ENCODE peak calls at places on chromosomes 2 and 18, in five cellular contexts. E, R, Y, S and X are unnamed samples.

GRCh38 chr2:85760371-85760770 is 6.6 kb downstream of the ATOH8 start:
- DNase-seq in R (no peak), Y (no peak), E (no peak), S (peak; percentile 60), X (no peak)

GRCh38 chr2:203225423-203226039 is 13.3 kb upstream of the CYP20A1 start:
- DNase-seq in S (no peak), Y (peak; percentile 69), R (peak; percentile 42), E (peak; percentile 46), X (no peak)

GRCh38 chr2:167028503-167028902 is 140.2 kb downstream of the XIRP2 start:
- DNase-seq in R (no peak), S (no peak), E (no peak), Y (no peak), X (no peak)

GRCh38 chr18:61551586-61551985 is 218.4 kb downstream of the CDH20 start:
- DNase-seq in E (peak; percentile 20), R (peak; percentile 81), S (peak; percentile 69), Y (peak; percentile 76), X (no peak)

GRCh38 chr18:51211552-51211951 is 14.1 kb upstream of the MEX3C start:
- DNase-seq in R (no peak), S (peak; percentile 94), E (no peak), Y (no peak), X (no peak)

GRCh38 chr18:58562999-58563667 is 65.8 kb downstream of the ALPK2 start:
- DNase-seq in E (no peak), S (no peak), Y (no peak), R (no peak), X (no peak)

GRCh38 chr2:170113168-170113567 is 64.8 kb upstream of the MYO3B start:
- DNase-seq in E (no peak), R (no peak), S (no peak), Y (no peak), X (no peak)

GRCh38 chr2:165203689-165204559 is at the start of gene SCN3A:
- DNase-seq in Y (peak; percentile 71), R (peak; percentile 67), S (peak; percentile 33), E (peak; percentile 34), X (no peak)

GRCh38 chr2:190603374-190603773 is 45.5 kb upstream of the NAB1 start:
- DNase-seq in S (no peak), E (no peak), R (no peak), Y (no peak), X (no peak)

GRCh38 chr2:218168635-218169462 is 2.1 kb upstream of the CXCR1 start:
- DNase-seq in Y (peak; percentile 92), S (no peak), R (peak; percentile 73), E (peak; percentile 73), X (peak; percentile 71)

GRCh38 chr18:61286867-61287266 is 46.4 kb upstream of the CDH20 start:
- DNase-seq in E (no peak), Y (no peak), S (no peak), R (no peak), X (no peak)

GRCh38 chr2:230685165-230685560 is 27.5 kb upstream of the CAB39 start:
- DNase-seq in Y (no peak), E (no peak), R (no peak), S (no peak), X (no peak)

GRCh38 chr18:68244786-68245185 is 470.1 kb downstream of the TMX3 start:
- DNase-seq in Y (no peak), R (no peak), S (peak; percentile 63), E (no peak), X (no peak)

GRCh38 chr2:170651603-170652002 is 63.5 kb upstream of the SP5 start:
- DNase-seq in S (no peak), Y (no peak), E (no peak), R (no peak), X (no peak)

GRCh38 chr2:239166201-239166834 is 234.5 kb downstream of the HDAC4 start:
- DNase-seq in S (no peak), E (no peak), R (no peak), Y (peak; percentile 31), X (peak; percentile 32)

GRCh38 chr18:78687736-78688135 is 291.9 kb upstream of the SALL3 start:
- DNase-seq in S (no peak), R (no peak), Y (no peak), E (no peak), X (no peak)

GRCh38 chr2:157334797-157335196 is 9.2 kb upstream of the ERMN start:
- DNase-seq in S (no peak), Y (no peak), R (no peak), E (no peak), X (no peak)

GRCh38 chr2:18752667-18753422 is 163.5 kb upstream of the NT5C1B start:
- DNase-seq in E (no peak), R (no peak), Y (no peak), S (no peak), X (no peak)

GRCh38 chr2:43579275-43579981 is 16.4 kb downstream of the THADA start:
- DNase-seq in Y (no peak), E (no peak), R (no peak), S (no peak), X (no peak)

GRCh38 chr2:188973650-188974049 is 523 bp upstream of the COL3A1 start:
- DNase-seq in S (no peak), Y (no peak), R (no peak), E (no peak), X (no peak)
- H3K4me3 ChIP-seq in S (peak overlapping the region; percentile 66), Y (no peak overlapping the region), R (no peak overlapping the region), E (no peak overlapping the region), X (peak overlapping the region; percentile 51)

GRCh38 chr2:33436083-33436482 is 40.4 kb upstream of the RASGRP3 start:
- DNase-seq in Y (no peak), E (no peak), S (no peak), R (no peak), X (no peak)

GRCh38 chr2:33441235-33441810 is 35.1 kb upstream of the RASGRP3 start:
- DNase-seq in E (peak; percentile 28), R (peak; percentile 70), Y (peak; percentile 82), S (no peak), X (no peak)

GRCh38 chr2:33435518-33435917 is 40.9 kb upstream of the RASGRP3 start:
- DNase-seq in E (no peak), Y (no peak), S (no peak), R (no peak), X (no peak)

GRCh38 chr2:33437297-33437696 is 39.2 kb upstream of the RASGRP3 start:
- DNase-seq in E (no peak), S (peak; percentile 99), R (no peak), Y (no peak), X (no peak)

DNA sequence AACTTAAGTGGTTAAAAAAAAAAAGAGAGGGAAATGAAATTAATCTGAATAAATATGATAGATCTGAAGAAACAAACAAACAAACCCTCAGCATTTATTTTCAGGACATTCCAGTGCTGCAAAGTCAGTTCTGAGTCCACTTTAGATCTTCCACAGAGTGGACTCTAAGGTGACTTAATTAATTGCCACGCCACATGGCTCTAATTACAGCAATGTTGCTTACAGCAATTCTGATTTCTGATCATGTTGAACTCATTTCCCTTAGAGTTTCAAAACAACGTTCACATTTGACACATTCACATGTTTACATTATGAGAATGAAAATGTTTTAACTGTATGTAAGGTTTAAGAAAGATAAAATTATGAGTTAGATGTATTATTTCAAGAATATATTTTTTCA is 38.6 kb upstream of the RASGRP3 start:
- DNase-seq in E (no peak), Y (no peak), R (no peak), S (no peak), X (no peak)
- H3K4me1 ChIP-seq in E (no peaks in the 10 kb centered on the region), Y (no peaks in the 10 kb centered on the region), R (no peaks in the 10 kb centered on the region), S (peaks cover 12% of the 10 kb centered on the region), X (peaks cover 11% of the 10 kb centered on the region)

DNA sequence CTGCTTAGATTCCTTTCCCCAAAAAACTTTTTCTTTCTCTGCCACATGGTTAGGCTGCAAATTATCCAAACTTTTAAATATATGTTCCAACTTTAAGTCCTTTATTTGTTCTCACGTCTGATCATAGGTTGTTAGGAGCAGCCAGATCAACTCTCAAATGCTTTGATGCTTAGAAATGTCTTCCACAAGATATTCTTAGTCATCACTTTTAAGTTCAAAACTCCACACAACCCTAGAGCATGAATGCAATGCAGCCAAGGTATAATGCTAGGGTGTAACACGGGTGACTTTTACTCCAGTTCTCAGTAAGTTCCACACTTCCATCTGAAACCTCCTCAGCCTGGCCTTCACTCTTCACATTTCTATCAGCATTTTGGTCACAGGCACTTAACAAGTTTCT is 987.5 kb downstream of the DCDC2C start:
- DNase-seq in Y (no peak), E (no peak), R (no peak), S (no peak), X (no peak)
- H3K9me3 ChIP-seq in Y (no peaks in the 10 kb centered on the region), E (no peaks in the 10 kb centered on the region), R (no peaks in the 10 kb centered on the region), S (no peaks in the 10 kb centered on the region), X (no peaks in the 10 kb centered on the region)

GRCh38 chr2:207142461-207142860 is 23.3 kb downstream of the KLF7 start:
- DNase-seq in S (no peak), E (no peak), R (no peak), Y (no peak), X (no peak)
- H3K4me3 ChIP-seq in S (no peak overlapping the region), E (no peak overlapping the region), R (no peak overlapping the region), Y (no peak overlapping the region), X (no peak overlapping the region)

GRCh38 chr2:72991439-72991725 is 74.1 kb downstream of the EMX1 start:
- DNase-seq in R (no peak), Y (peak; percentile 34), S (no peak), E (no peak), X (no peak)
- H3K4me1 ChIP-seq in R (peaks cover 19% of the 10 kb centered on the region), Y (peaks cover under 1% of the 10 kb centered on the region), S (peaks cover 2% of the 10 kb centered on the region), E (no peaks in the 10 kb centered on the region), X (no peaks in the 10 kb centered on the region)

GRCh38 chr2:95278051-95278471 is 3.8 kb downstream of the PROM2 start:
- DNase-seq in S (peak; percentile 81), E (no peak), R (no peak), Y (no peak), X (peak; percentile 55)
- H3K9me3 ChIP-seq in S (no peaks in the 10 kb centered on the region), E (no peaks in the 10 kb centered on the region), R (no peaks in the 10 kb centered on the region), Y (no peaks in the 10 kb centered on the region), X (no peaks in the 10 kb centered on the region)

DNA sequence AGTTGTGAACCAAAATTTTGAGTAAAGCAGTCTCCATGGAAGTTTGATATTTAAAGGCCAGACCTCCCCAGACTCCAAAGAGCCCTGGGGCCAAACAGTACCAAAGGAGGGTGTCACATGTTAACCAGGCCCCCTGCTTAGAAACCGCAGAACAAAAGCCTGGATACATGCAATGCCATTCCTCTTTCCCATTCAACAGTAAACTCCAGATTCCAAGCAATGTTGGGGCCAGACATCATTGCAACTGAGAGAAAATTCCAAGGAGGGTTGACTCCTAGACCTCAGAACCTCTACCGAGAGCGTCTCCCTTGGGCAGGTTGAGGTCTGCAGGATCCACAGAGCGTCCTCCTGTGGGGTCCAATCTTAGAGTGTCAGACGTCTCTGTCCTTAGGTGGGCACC is 404.4 kb upstream of the SYT4 start:
- DNase-seq in E (no peak), R (no peak), Y (no peak), S (no peak), X (no peak)
- H3K4me3 ChIP-seq in E (no peak overlapping the region), R (no peak overlapping the region), Y (no peak overlapping the region), S (no peak overlapping the region), X (no peak overlapping the region)

GRCh38 chr2:130389783-130390182 is 33.9 kb downstream of the PTPN18 start:
- DNase-seq in R (no peak), S (no peak), Y (no peak), E (no peak), X (no peak)

GRCh38 chr2:130388221-130388907 is 32.5 kb downstream of the PTPN18 start:
- DNase-seq in S (peak; percentile 14), R (no peak), Y (no peak), E (no peak), X (no peak)

GRCh38 chr2:130390460-130391057 is 34.7 kb downstream of the PTPN18 start:
- DNase-seq in E (no peak), Y (peak; percentile 46), S (no peak), R (no peak), X (no peak)

GRCh38 chr2:130387804-130388203 is 31.9 kb downstream of the PTPN18 start:
- DNase-seq in Y (peak; percentile 59), S (no peak), R (peak; percentile 56), E (no peak), X (no peak)

GRCh38 chr2:130389363-130389762 is 33.5 kb downstream of the PTPN18 start:
- DNase-seq in S (no peak), E (no peak), R (no peak), Y (no peak), X (no peak)
- H3K4me1 ChIP-seq in S (peaks cover 5% of the 10 kb centered on the region), E (no peaks in the 10 kb centered on the region), R (peaks cover 11% of the 10 kb centered on the region), Y (no peaks in the 10 kb centered on the region), X (peaks cover 28% of the 10 kb centered on the region)